ENCODE peak calls at places on chromosome 13, in eight cellular contexts. Z is stimulated activated CD8-positive, alpha-beta memory T cell treated with anti-CD3 and anti-CD28 coated beads, Interleukin-2, amount 100 ng/mL, for 48 hours; M is dorsolateral prefrontal cortex; P is activated CD4-positive, CD25-positive, alpha-beta regulatory T cell treated with anti-CD3 and anti-CD28 coated beads, Interleukin-2, amount 50 U/mL, for 72 hours; I is NCI-H1417; K is AG08396; L is ELR; O is lower lobe of right lung. N is an unnamed sample.

GRCh38 chr13:68927387-68928026 is 1180.1 kb upstream of the ATXN8OS start:
- DNase-seq in Z (no peak), M (no peak), P (no peak), I (peak; percentile 51), K (no peak), L (peak; percentile 43), O (no peak), N (no peak)

GRCh38 chr13:94329277-94329676 is 150.2 kb downstream of the DCT start:
- DNase-seq in Z (no peak), M (no peak), P (no peak), I (no peak), K (no peak), L (no peak), O (no peak), N (no peak)

GRCh38 chr13:74966814-74967213 is 515.2 kb downstream of the TBC1D4 start:
- DNase-seq in Z (no peak), M (no peak), P (no peak), I (peak; percentile 70), K (no peak), L (peak; percentile 6), O (no peak), N (no peak)

GRCh38 chr13:44474122-44474910 is 100.7 kb downstream of the SERP2 start:
- DNase-seq in Z (no peak), M (no peak), P (no peak), I (no peak), K (no peak), L (peak; percentile 42), O (no peak), N (no peak)

GRCh38 chr13:24006520-24007248 is 109.4 kb upstream of the C1QTNF9B start:
- DNase-seq in Z (no peak), M (no peak), P (no peak), I (no peak), K (no peak), L (no peak), O (no peak), N (no peak)

GRCh38 chr13:102945324-102945815 is 99.5 kb downstream of the ERCC5 start:
- DNase-seq in Z (no peak), M (no peak), P (no peak), I (peak; percentile 73), K (no peak), L (no peak), O (no peak), N (no peak)

GRCh38 chr13:74867460-74867859 is 614.5 kb downstream of the TBC1D4 start:
- DNase-seq in Z (no peak), M (no peak), P (no peak), I (no peak), K (no peak), L (peak; percentile 72), O (no peak), N (no peak)

GRCh38 chr13:113082198-113083021 is 23.2 kb upstream of the F7 start:
- DNase-seq in Z (no peak), M (no peak), P (no peak), I (no peak), K (no peak), L (no peak), O (no peak), N (no peak)

GRCh38 chr13:96223231-96223630 is 133.3 kb downstream of the HS6ST3 start:
- DNase-seq in Z (no peak), M (no peak), P (no peak), I (no peak), K (no peak), L (no peak), O (no peak), N (no peak)

GRCh38 chr13:89784161-89784809 is 1563.2 kb upstream of the MIR17HG start:
- DNase-seq in Z (no peak), M (no peak), P (no peak), I (no peak), K (no peak), L (no peak), O (no peak), N (no peak)

GRCh38 chr13:35763805-35764170 is 287.3 kb upstream of the MAB21L1 start:
- DNase-seq in Z (no peak), M (no peak), P (no peak), I (no peak), K (no peak), L (no peak), O (no peak), N (no peak)

GRCh38 chr13:23020246-23020843 is 160.4 kb upstream of the SGCG start:
- DNase-seq in Z (no peak), M (no peak), P (no peak), I (peak; percentile 14), K (peak; percentile 38), L (peak; percentile 40), O (no peak), N (peak; percentile 12)

GRCh38 chr13:104017317-104017716 is 951.1 kb upstream of the SLC10A2 start:
- DNase-seq in Z (no peak), M (no peak), P (no peak), I (no peak), K (no peak), L (no peak), O (no peak), N (no peak)

GRCh38 chr13:92589955-92590354 is 636.7 kb upstream of the GPC6 start:
- DNase-seq in Z (no peak), M (no peak), P (no peak), I (no peak), K (no peak), L (no peak), O (no peak), N (no peak)

GRCh38 chr13:49731766-49732165 is 40.5 kb upstream of the EBPL start:
- DNase-seq in Z (no peak), M (no peak), P (no peak), I (no peak), K (peak; percentile 32), L (peak; percentile 77), O (no peak), N (no peak)

GRCh38 chr13:21849323-21849722 is 178.4 kb downstream of the FGF9 start:
- DNase-seq in Z (no peak), M (no peak), P (no peak), I (no peak), K (peak; percentile 30), L (peak; percentile 7), O (no peak), N (no peak)

GRCh38 chr13:41547253-41548000 is 90.1 kb downstream of the RGCC start:
- DNase-seq in Z (no peak), M (peak; percentile 99), P (no peak), I (no peak), K (peak; percentile 57), L (no peak), O (no peak), N (no peak)

GRCh38 chr13:62799931-62800436 is 1384.3 kb upstream of the PCDH20 start:
- DNase-seq in Z (no peak), M (no peak), P (no peak), I (no peak), K (no peak), L (peak; percentile 6), O (no peak), N (no peak)

GRCh38 chr13:66627512-66627911 is 602.6 kb downstream of the PCDH9 start:
- DNase-seq in Z (no peak), M (no peak), P (no peak), I (no peak), K (no peak), L (no peak), O (no peak), N (no peak)

GRCh38 chr13:80116107-80116506 is 224.8 kb downstream of the SPRY2 start:
- DNase-seq in Z (no peak), M (no peak), P (no peak), I (no peak), K (peak; percentile 20), L (peak; percentile 78), O (no peak), N (no peak)

GRCh38 chr13:113061796-113062425 is 43.7 kb upstream of the F7 start:
- DNase-seq in Z (no peak), M (peak; percentile 67), P (no peak), I (no peak), K (no peak), L (no peak), O (peak; percentile 29), N (no peak)

GRCh38 chr13:95237310-95237870 is 63.9 kb downstream of the ABCC4 start:
- DNase-seq in Z (no peak), M (no peak), P (no peak), I (no peak), K (no peak), L (no peak), O (peak; percentile 66), N (no peak)

GRCh38 chr13:23637813-23638212 is 67.6 kb downstream of the TNFRSF19 start:
- DNase-seq in Z (no peak), M (no peak), P (no peak), I (no peak), K (no peak), L (no peak), O (no peak), N (no peak)

GRCh38 chr13:51761638-51762350 is 42.2 kb downstream of the DHRS12 start:
- DNase-seq in Z (no peak), M (no peak), P (no peak), I (no peak), K (peak; percentile 26), L (peak; percentile 67), O (no peak), N (no peak)

GRCh38 chr13:73429691-73430090 is 370.9 kb downstream of the KLF5 start:
- DNase-seq in Z (no peak), M (no peak), P (no peak), I (no peak), K (peak; percentile 7), L (peak; percentile 52), O (no peak), N (no peak)

GRCh38 chr13:103004790-103005307 is 61.4 kb downstream of the SLC10A2 start:
- DNase-seq in Z (no peak), M (no peak), P (no peak), I (no peak), K (no peak), L (no peak), O (no peak), N (no peak)

GRCh38 chr13:98741741-98742435 is 10.6 kb downstream of the SLC15A1 start:
- DNase-seq in Z (no peak), M (no peak), P (no peak), I (no peak), K (peak; percentile 48), L (no peak), O (no peak), N (no peak)

GRCh38 chr13:77026783-77027621 is at the start of gene FBXL3:
- DNase-seq in Z (peak; percentile 63), M (peak; percentile 83), P (peak; percentile 80), I (peak; percentile 89), K (peak; percentile 96), L (peak; percentile 92), O (peak; percentile 90), N (peak; percentile 88)

GRCh38 chr13:84896128-84896527 is 903.1 kb downstream of the SLITRK6 start:
- DNase-seq in Z (no peak), M (no peak), P (no peak), I (peak; percentile 45), K (peak; percentile 38), L (peak; percentile 68), O (no peak), N (no peak)

GRCh38 chr13:65868106-65868505 is 1362.0 kb downstream of the PCDH9 start:
- DNase-seq in Z (no peak), M (no peak), P (no peak), I (no peak), K (no peak), L (no peak), O (no peak), N (no peak)

GRCh38 chr13:73870970-73871935 is 263.0 kb downstream of the KLF12 start:
- DNase-seq in Z (no peak), M (no peak), P (no peak), I (no peak), K (peak; percentile 62), L (peak; percentile 83), O (no peak), N (no peak)

GRCh38 chr13:21050288-21051197 is 10.8 kb downstream of the LATS2 start:
- DNase-seq in Z (no peak), M (no peak), P (no peak), I (no peak), K (no peak), L (peak; percentile 38), O (no peak), N (no peak)

N was measured in GM06990.